ENCODE peak calls at places on chromosome 18, in ten cellular contexts. I is midbrain; X is activated T-cell treated with anti-CD3 and anti-CD28 coated beads for 4 hours; R is stimulated activated CD8-positive, alpha-beta memory T cell treated with anti-CD3 and anti-CD28 coated beads, Interleukin-4, amount 100 ng/mL, for 4 hours; V is NAMALWA; A is GM12892; Y is fibroblast of the conjunctiva; E is amniotic stem cell; J is ascending aorta; D is psoas muscle. S is an unnamed sample.

GRCh38 chr18:57836557-57836956 is 33.4 kb upstream of the ATP8B1 start:
- DNase-seq in J (no peak), D (no peak), A (no peak), Y (no peak), R (no peak), V (no peak), X (no peak), I (no peak), E (no peak), S (no peak)

GRCh38 chr18:55635439-55635838 is 47.4 kb upstream of the TCF4 start:
- DNase-seq in J (no peak), R (no peak), A (no peak), E (no peak), V (peak; percentile 15), D (no peak), X (no peak), I (no peak), Y (no peak), S (no peak)

GRCh38 chr18:35713545-35713944 is 132.0 kb downstream of the GALNT1 start:
- DNase-seq in R (no peak), D (no peak), V (no peak), J (no peak), E (no peak), X (no peak), A (no peak), Y (no peak), I (no peak), S (no peak)

GRCh38 chr18:23169683-23170082 is 34.4 kb downstream of the CABLES1 start:
- DNase-seq in I (no peak), X (no peak), V (no peak), A (no peak), D (no peak), Y (no peak), J (no peak), R (no peak), E (no peak), S (no peak)

GRCh38 chr18:38751897-38752296 is 1186.3 kb upstream of the CELF4 start:
- DNase-seq in J (no peak), E (no peak), D (no peak), Y (no peak), A (no peak), V (no peak), I (no peak), X (no peak), R (no peak), S (no peak)

GRCh38 chr18:69177702-69178101 is 223.0 kb upstream of the DOK6 start:
- DNase-seq in X (no peak), Y (no peak), R (no peak), I (no peak), E (no peak), A (no peak), D (no peak), J (no peak), V (no peak), S (no peak)

GRCh38 chr18:59308201-59309014 is 10.0 kb downstream of the CPLX4 start:
- DNase-seq in R (peak; percentile 16), V (peak; percentile 57), Y (peak; percentile 18), X (peak; percentile 57), D (peak; percentile 84), E (no peak), J (peak; percentile 73), I (peak; percentile 68), A (peak; percentile 62), S (peak; percentile 16)

GRCh38 chr18:35024965-35025364 is 16.2 kb upstream of the MAPRE2 start:
- DNase-seq in I (peak; percentile 22), A (no peak), X (no peak), J (peak; percentile 90), Y (no peak), D (peak; percentile 68), E (no peak), R (no peak), V (no peak), S (no peak)

GRCh38 chr18:37393945-37394609 is 171.5 kb downstream of the CELF4 start:
- DNase-seq in X (no peak), A (peak; percentile 48), J (peak; percentile 82), V (no peak), I (peak; percentile 90), R (no peak), D (peak; percentile 80), Y (peak; percentile 51), E (peak; percentile 51), S (peak; percentile 52)

GRCh38 chr18:67010916-67011315 is 407.0 kb upstream of the CDH19 start:
- DNase-seq in V (no peak), I (no peak), R (no peak), X (no peak), A (no peak), J (no peak), E (no peak), Y (no peak), D (no peak), S (no peak)

GRCh38 chr18:73690222-73690621 is 457.4 kb downstream of the FBXO15 start:
- DNase-seq in D (no peak), V (no peak), J (no peak), E (no peak), X (no peak), Y (no peak), I (no peak), R (no peak), A (no peak), S (no peak)

GRCh38 chr18:79123948-79124347 is 54.8 kb downstream of the ATP9B start:
- DNase-seq in J (no peak), E (no peak), I (no peak), V (no peak), R (no peak), Y (no peak), X (no peak), D (no peak), A (no peak), S (no peak)

GRCh38 chr18:51088410-51088809 is 58.4 kb downstream of the SMAD4 start:
- DNase-seq in Y (no peak), D (no peak), A (no peak), V (no peak), J (no peak), E (no peak), I (no peak), R (no peak), X (no peak), S (no peak)

GRCh38 chr18:62751341-62751821 is 36.0 kb downstream of the PHLPP1 start:
- DNase-seq in X (no peak), D (no peak), Y (no peak), E (no peak), A (no peak), R (no peak), J (no peak), V (no peak), I (peak; percentile 67), S (no peak)

GRCh38 chr18:23593720-23594119 is 7.4 kb upstream of the NPC1 start:
- DNase-seq in R (no peak), Y (peak; percentile 31), X (no peak), J (no peak), E (no peak), D (no peak), I (no peak), V (no peak), A (no peak), S (peak; percentile 92)

GRCh38 chr18:64409511-64409910 is 260.6 kb upstream of the LINC00305 start:
- DNase-seq in I (no peak), Y (no peak), D (no peak), V (peak; percentile 54), X (no peak), J (no peak), R (no peak), A (no peak), E (no peak), S (no peak)

GRCh38 chr18:44700652-44701051 is 20.0 kb downstream of the SETBP1 start:
- DNase-seq in J (peak; percentile 68), I (no peak), E (no peak), V (peak; percentile 42), Y (no peak), R (no peak), X (no peak), D (peak; percentile 59), A (peak; percentile 34), S (no peak)